ENCODE peak calls at places on chromosomes 7 and 10, in five cellular contexts. O is spleen; B is CD8-positive, alpha-beta T cell; Z is uterus; E is naive thymus-derived CD4-positive, alpha-beta T cell. G is an unnamed sample. For H3K27me3, the result is how much of the 10 kb centered on the place peaks cover.

GRCh38 chr7:101717986-101718746 is 89.1 kb upstream of the MYL10 start:
- DNase-seq in E (no peak), O (no peak), B (no peak), Z (no peak), G (no peak)

GRCh38 chr7:43784030-43785001 is 25.8 kb downstream of the BLVRA start:
- DNase-seq in E (peak), O (no peak), Z (no peak), B (no peak), G (no peak)

GRCh38 chr10:13930123-13930522 is 343.4 kb downstream of the PRPF18 start:
- DNase-seq in O (no peak), E (peak), B (no peak), Z (no peak), G (peak)

GRCh38 chr7:107902381-107902780 is 11.4 kb downstream of the DLD start:
- DNase-seq in O (no peak), B (no peak), Z (no peak), E (no peak), G (no peak)

GRCh38 chr7:107660381-107661080 is at the start of gene SLC26A4:
- DNase-seq in E (peak), Z (no peak), B (no peak), O (peak), G (no peak)

GRCh38 chr10:20871970-20872369 is 25.1 kb downstream of the NEBL start:
- DNase-seq in Z (no peak), O (no peak), E (no peak), B (no peak), G (no peak)

GRCh38 chr10:32957341-32958084 is 517 bp downstream of the ITGB1 start:
- DNase-seq in Z (peak), E (peak), O (peak), B (no peak), G (peak)

GRCh38 chr10:78745445-78745844 is 323.3 kb upstream of the ZMIZ1 start:
- DNase-seq in Z (no peak), E (no peak), O (no peak), B (no peak), G (no peak)

GRCh38 chr7:103573479-103574058 is 127.6 kb upstream of the SLC26A5 start:
- DNase-seq in Z (no peak), B (no peak), E (no peak), O (no peak), G (no peak)

GRCh38 chr7:144780071-144780608 is 55.7 kb downstream of the TPK1 start:
- DNase-seq in Z (no peak), O (no peak), B (no peak), E (no peak), G (no peak)

GRCh38 chr10:111035542-111035941 is 41.3 kb upstream of the ADRA2A start:
- DNase-seq in B (no peak), E (no peak), Z (no peak), O (no peak), G (no peak)

GRCh38 chr7:149720372-149721083 is 52.9 kb downstream of the ZNF467 start:
- DNase-seq in Z (no peak), B (no peak), O (peak), E (peak), G (no peak)

GRCh38 chr7:45889367-45890067 is 1.2 kb downstream of the IGFBP1 start:
- DNase-seq in Z (no peak), E (no peak), B (no peak), O (no peak), G (no peak)

GRCh38 chr7:76506081-76506440 is 4.3 kb upstream of the UPK3B start:
- DNase-seq in O (no peak), B (no peak), E (no peak), Z (no peak), G (no peak)

GRCh38 chr10:95193856-95194431 is at the start of gene ACSM6:
- DNase-seq in O (no peak), E (no peak), Z (no peak), B (no peak), G (no peak)
- H3K27ac ChIP-seq in O (no peak), E (no peak), Z (no peak), B (no peak), G (no peak)

GRCh38 chr7:97024209-97025129 is at the start of gene DLX5:
- DNase-seq in E (no peak), O (no peak), B (no peak), Z (no peak), G (no peak)
- H3K27me3 ChIP-seq in E (under half), O (half or more), B (half or more), Z (half or more), G (half or more)

GRCh38 chr10:131676971-131677421 is 223.8 kb upstream of the PPP2R2D start:
- DNase-seq in Z (no peak), O (no peak), B (no peak), E (no peak), G (no peak)
- H3K27ac ChIP-seq in Z (no peak), O (no peak), B (no peak), E (no peak), G (no peak)

DNA sequence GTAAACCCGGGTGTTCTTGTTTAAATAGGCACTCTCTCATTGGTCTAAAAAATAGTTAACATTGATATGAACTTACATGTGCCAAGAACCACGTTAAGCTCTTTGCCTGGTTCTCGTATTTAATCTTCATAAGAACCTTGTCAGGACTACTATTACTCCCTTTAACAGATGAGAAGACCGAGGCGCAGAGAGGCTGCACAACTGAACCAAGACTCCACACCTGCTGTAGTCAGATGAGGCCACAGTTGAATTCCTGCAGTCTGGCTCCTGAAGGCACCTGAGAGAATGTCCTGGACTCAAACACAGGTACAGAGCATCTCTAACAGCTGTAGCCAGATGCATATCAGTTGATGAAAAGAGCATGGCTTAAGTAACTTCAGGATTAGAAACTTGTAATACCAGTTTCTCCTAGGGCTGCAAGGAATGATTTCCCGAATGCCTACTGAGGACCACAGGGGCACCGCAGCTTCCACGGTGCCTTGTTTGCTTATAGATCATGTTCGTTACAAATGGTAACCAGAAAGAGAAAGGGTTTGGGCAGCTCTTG is 9.5 kb downstream of the DDC start:
- DNase-seq in B (no peak), O (no peak), Z (no peak), E (no peak), G (no peak)
- H3K27me3 ChIP-seq in B (under half), O (under half), Z (under half), E (under half), G (under half)

G was measured in CD8-positive, alpha-beta memory T cell.